ENCODE peak calls at places on chromosomes 1 and 21, in six cellular contexts. T is IMR-90, S is neuronal stem cell, P is H1, V is trophoblast cell, W is H9. F is an unnamed sample.

GRCh38 chr21:35072960-35073359 is 23.9 kb upstream of the RUNX1 start:
- DNase-seq in T (peak), S (no peak), P (no peak), V (no peak), W (no peak), F (peak)

GRCh38 chr1:193109619-193110018 is 4.4 kb upstream of the GLRX2 start:
- DNase-seq in T (no peak), S (no peak), P (no peak), V (no peak), W (no peak), F (no peak)

GRCh38 chr1:18618546-18619466 is 11.8 kb upstream of the PAX7 start:
- DNase-seq in T (no peak), S (no peak), P (no peak), V (no peak), W (no peak), F (no peak)

GRCh38 chr1:247387500-247387899 is 28.5 kb upstream of the NLRP3 start:
- DNase-seq in T (no peak), S (no peak), P (no peak), V (no peak), W (no peak), F (no peak)

GRCh38 chr1:185843297-185843869 is 109.2 kb downstream of the HMCN1 start:
- DNase-seq in T (no peak), S (no peak), P (no peak), V (no peak), W (no peak), F (no peak)

GRCh38 chr1:156371553-156372264 is 2.7 kb downstream of the RHBG start:
- DNase-seq in T (peak), S (no peak), P (no peak), V (no peak), W (no peak), F (peak)

GRCh38 chr21:46634966-46635323 is 529 bp upstream of the PRMT2 start:
- DNase-seq in T (peak), S (peak), P (no peak), V (peak), W (no peak), F (peak)

GRCh38 chr1:44631647-44632510 is 42.4 kb downstream of the TMEM53 start:
- DNase-seq in T (peak), S (peak), P (peak), V (peak), W (peak), F (peak)

GRCh38 chr1:108854226-108855019 is 2.5 kb downstream of the AKNAD1 start:
- DNase-seq in T (no peak), S (no peak), P (no peak), V (no peak), W (no peak), F (no peak)

GRCh38 chr1:243734311-243734700 is 115.7 kb downstream of the AKT3 start:
- DNase-seq in T (peak), S (no peak), P (no peak), V (no peak), W (no peak), F (peak)

GRCh38 chr1:245715970-245716369 is 561.2 kb downstream of the KIF26B start:
- DNase-seq in T (peak), S (no peak), P (no peak), V (peak), W (no peak), F (peak)

GRCh38 chr1:213394837-213395236 is 343.8 kb downstream of the RPS6KC1 start:
- DNase-seq in T (no peak), S (no peak), P (no peak), V (no peak), W (no peak), F (no peak)

GRCh38 chr1:60637651-60638050 is 444.7 kb upstream of the NFIA start:
- DNase-seq in T (no peak), S (no peak), P (no peak), V (no peak), W (no peak), F (no peak)

GRCh38 chr1:109876617-109877319 is 33.9 kb upstream of the CSF1 start:
- DNase-seq in T (peak), S (no peak), P (peak), V (no peak), W (peak), F (peak)

GRCh38 chr1:3904006-3904842 is 4.2 kb upstream of the C1orf174 start:
- DNase-seq in T (no peak), S (no peak), P (no peak), V (no peak), W (no peak), F (no peak)

GRCh38 chr1:226808501-226808900 is 61.9 kb upstream of the PSEN2 start:
- DNase-seq in T (no peak), S (no peak), P (no peak), V (no peak), W (no peak), F (no peak)

GRCh38 chr1:30489737-30490389 is 233.5 kb downstream of the MATN1 start:
- DNase-seq in T (no peak), S (no peak), P (no peak), V (no peak), W (no peak), F (no peak)

GRCh38 chr1:23638188-23638619 is 53.4 kb upstream of the RPL11 start:
- DNase-seq in T (no peak), S (no peak), P (no peak), V (no peak), W (no peak), F (peak)

GRCh38 chr1:180167721-180168467 is 13.2 kb downstream of the QSOX1 start:
- DNase-seq in T (peak), S (no peak), P (peak), V (peak), W (peak), F (no peak)

GRCh38 chr1:244082969-244083368 is 31.9 kb downstream of the ZBTB18 start:
- DNase-seq in T (no peak), S (no peak), P (no peak), V (no peak), W (no peak), F (no peak)

GRCh38 chr1:180519846-180520245 is 17.5 kb upstream of the ACBD6 start:
- DNase-seq in T (no peak), S (no peak), P (no peak), V (no peak), W (no peak), F (no peak)

GRCh38 chr1:156336242-156336641 is 1.9 kb downstream of the CCT3 start:
- DNase-seq in T (no peak), S (no peak), P (no peak), V (no peak), W (no peak), F (no peak)

GRCh38 chr21:15976807-15977206 is 247.0 kb downstream of the USP25 start:
- DNase-seq in T (no peak), S (no peak), P (no peak), V (no peak), W (no peak), F (no peak)

GRCh38 chr1:6378096-6378746 is 15.3 kb downstream of the ACOT7 start:
- DNase-seq in T (no peak), S (no peak), P (no peak), V (no peak), W (peak), F (no peak)

GRCh38 chr1:175394739-175395138 is 202.2 kb upstream of the KIAA0040 start:
- DNase-seq in T (no peak), S (no peak), P (no peak), V (no peak), W (no peak), F (no peak)

GRCh38 chr21:46095106-46095719 is 2.7 kb upstream of the COL6A2 start:
- DNase-seq in T (no peak), S (no peak), P (no peak), V (no peak), W (peak), F (no peak)

GRCh38 chr1:175073054-175073453 is 5.4 kb downstream of the TNN start:
- DNase-seq in T (no peak), S (no peak), P (no peak), V (no peak), W (no peak), F (peak)

GRCh38 chr1:30856260-30856790 is 52.2 kb downstream of the SDC3 start:
- DNase-seq in T (no peak), S (no peak), P (no peak), V (no peak), W (no peak), F (peak)

GRCh38 chr1:43338001-43338400 is 383 bp downstream of the MPL start:
- DNase-seq in T (no peak), S (no peak), P (no peak), V (no peak), W (no peak), F (no peak)

GRCh38 chr1:171841931-171842723 is 829 bp downstream of the DNM3 start:
- DNase-seq in T (no peak), S (peak), P (peak), V (no peak), W (peak), F (peak)

GRCh38 chr1:194295690-194296089 is 1109.3 kb upstream of the B3GALT2 start:
- DNase-seq in T (peak), S (peak), P (no peak), V (peak), W (no peak), F (peak)

GRCh38 chr21:35840197-35840799 is 220.0 kb downstream of the SETD4 start:
- DNase-seq in T (peak), S (peak), P (no peak), V (peak), W (no peak), F (peak)

GRCh38 chr1:66480162-66480561 is 53.8 kb upstream of the SGIP1 start:
- DNase-seq in T (no peak), S (no peak), P (no peak), V (no peak), W (no peak), F (no peak)

GRCh38 chr1:231860221-231861088 is 233.9 kb downstream of the DISC1 start:
- DNase-seq in T (no peak), S (no peak), P (no peak), V (no peak), W (no peak), F (no peak)

DNA sequence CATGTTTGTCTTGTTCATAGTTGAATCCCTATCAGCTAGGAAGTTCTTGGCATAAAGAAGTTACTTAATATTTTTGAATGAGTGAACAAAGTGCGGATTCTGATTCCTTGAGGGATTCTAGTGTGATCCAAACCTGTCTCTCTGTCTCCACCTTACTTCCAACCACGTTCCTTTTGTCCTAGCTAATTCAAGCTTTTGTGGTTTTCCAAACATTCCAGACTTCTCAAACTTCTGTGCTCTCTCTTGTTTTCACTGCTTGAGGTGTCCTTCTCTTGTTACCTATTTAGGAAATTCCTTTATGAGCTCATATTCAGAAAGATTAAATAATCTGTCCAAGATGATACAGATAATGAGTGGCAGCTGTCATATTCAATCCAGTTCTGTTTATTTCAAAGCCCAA is 353.2 kb downstream of the PTBP2 start:
- DNase-seq in T (no peak), S (no peak), P (no peak), V (no peak), W (no peak), F (no peak)
- H4K8ac ChIP-seq in T (no peak), S (no peak), P (no peak), V (no peak), W (no peak), F (no peak)

DNA sequence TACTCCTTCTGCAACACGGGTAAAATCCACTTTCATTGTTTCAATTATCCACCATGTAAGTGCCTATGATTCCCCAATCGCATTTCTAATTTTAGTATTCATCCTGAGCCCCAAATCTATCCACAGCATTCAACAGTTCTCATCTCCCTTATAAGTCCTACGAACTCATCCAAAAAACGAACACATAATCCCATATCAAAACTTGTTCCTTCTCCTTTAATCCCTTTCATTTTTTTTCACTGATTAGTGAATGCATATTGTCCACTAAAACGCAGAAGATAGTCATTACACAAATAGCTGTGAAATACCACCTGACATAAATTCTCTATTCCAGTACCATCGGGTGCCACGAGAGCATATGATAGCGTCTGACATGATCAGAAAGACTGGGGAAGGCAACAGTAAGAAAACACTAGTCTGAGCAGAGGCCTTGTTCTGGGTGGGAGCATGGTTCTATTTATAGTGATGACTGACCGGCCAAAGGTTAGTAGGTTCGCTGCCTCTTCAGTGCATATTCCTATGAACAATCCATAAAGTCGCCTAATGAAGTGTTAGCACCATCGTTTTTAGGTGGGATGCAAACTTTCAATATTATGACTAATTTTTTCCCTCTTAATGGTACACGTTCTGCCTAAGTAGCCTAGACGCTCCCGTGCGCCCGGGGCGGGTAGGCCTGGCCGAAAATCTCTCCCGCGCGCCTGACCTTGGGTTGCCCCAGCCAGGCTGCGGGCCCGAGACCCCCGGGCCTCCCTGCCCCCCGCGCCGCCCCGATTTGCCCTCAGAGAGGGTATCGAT is 648 bp downstream of the ATP5PF start:
- DNase-seq in T (peak), S (no peak), P (no peak), V (no peak), W (no peak), F (peak)
- H3K18ac ChIP-seq in T (no peak), S (peak), P (no peak), V (peak), W (no peak), F (no peak)

GRCh38 chr1:164575356-164575755 is 16.4 kb downstream of the PBX1 start:
- DNase-seq in T (no peak), S (no peak), P (no peak), V (no peak), W (no peak), F (no peak)

GRCh38 chr1:164579346-164579745 is 20.4 kb downstream of the PBX1 start:
- DNase-seq in T (no peak), S (no peak), P (no peak), V (no peak), W (no peak), F (no peak)

GRCh38 chr1:164577291-164577690 is 18.3 kb downstream of the PBX1 start:
- DNase-seq in T (peak), S (no peak), P (no peak), V (no peak), W (no peak), F (no peak)

GRCh38 chr1:164578474-164579200 is 19.7 kb downstream of the PBX1 start:
- DNase-seq in T (no peak), S (no peak), P (no peak), V (no peak), W (peak), F (no peak)

DNA sequence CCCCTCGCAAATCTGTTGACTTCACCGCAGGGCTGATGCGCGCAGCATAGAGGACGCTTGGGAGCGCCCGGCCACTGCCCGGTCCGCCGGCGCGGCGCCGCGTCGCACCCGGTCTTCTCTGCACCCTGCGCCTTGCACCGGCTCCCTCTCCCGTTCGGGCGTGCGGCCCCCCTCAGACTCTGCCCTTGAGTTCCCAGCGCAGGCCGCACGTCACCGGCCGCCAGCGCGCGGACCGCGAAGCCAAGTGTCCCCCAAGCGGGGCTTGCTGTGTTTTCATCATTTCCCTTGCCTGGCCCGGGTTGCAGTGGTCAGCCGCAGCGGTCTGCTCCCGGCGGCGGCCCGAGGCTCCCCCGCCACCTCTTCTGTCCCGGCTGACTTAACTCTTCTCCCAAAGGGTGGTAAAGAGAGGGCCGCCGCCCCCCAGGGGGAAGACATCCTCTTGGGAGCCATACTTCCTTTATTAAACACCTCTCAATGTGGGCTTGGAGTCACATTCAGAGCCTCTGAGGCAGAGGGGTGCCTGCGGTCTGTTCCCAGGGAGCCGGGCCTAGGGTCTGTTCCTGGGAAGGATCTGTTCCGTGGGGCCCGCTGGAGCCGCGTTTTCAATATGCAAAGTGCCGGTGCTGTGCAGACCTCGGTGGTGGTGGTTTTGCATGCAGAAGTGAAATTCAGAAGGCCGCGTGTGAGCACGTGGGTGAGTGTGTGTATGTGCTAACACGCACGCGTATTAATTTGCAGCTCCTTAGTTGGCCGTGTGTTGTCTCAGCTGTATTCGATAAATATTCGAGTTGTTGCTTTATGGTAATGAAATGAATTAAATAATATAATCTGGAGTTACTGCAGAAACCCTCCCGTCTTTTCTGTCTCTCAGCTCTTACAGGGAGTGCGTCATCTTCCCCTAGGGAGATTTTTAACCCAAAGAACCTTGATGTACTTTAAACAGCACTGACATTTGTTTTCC is 17.6 kb downstream of the PBX1 start:
- DNase-seq in T (peak), S (no peak), P (peak), V (no peak), W (peak), F (peak)
- H4K8ac ChIP-seq in T (peak), S (no peak), P (peak), V (no peak), W (no peak), F (peak)

GRCh38 chr1:81678779-81679178 is 122.0 kb upstream of the ADGRL2 start:
- DNase-seq in T (no peak), S (no peak), P (no peak), V (peak), W (no peak), F (no peak)
- H3K18ac ChIP-seq in T (no peak), S (no peak), P (no peak), V (no peak), W (no peak), F (no peak)